ENCODE peak calls at places on chromosomes 4 and X, in six cellular contexts. X is BJ, V is upper lobe of right lung, O is nephron progenitor cell, E is sigmoid colon, Y is heart right ventricle. F is an unnamed sample.

GRCh38 chr4:38523524-38524448 is 140.2 kb upstream of the KLF3 start:
- DNase-seq in Y (no peak), V (no peak), O (no peak), E (no peak), X (no peak), F (no peak)

GRCh38 chr4:2820216-2820982 is 23.2 kb upstream of the ADD1 start:
- DNase-seq in O (no peak), E (no peak), V (no peak), X (no peak), Y (peak), F (no peak)

GRCh38 chr4:30380404-30380998 is 339.7 kb upstream of the PCDH7 start:
- DNase-seq in O (peak), V (no peak), Y (no peak), X (no peak), E (no peak), F (no peak)

GRCh38 chrX:153722704-153723350 is 1.4 kb downstream of the BCAP31 start:
- DNase-seq in O (no peak), V (peak), Y (no peak), E (no peak), X (no peak), F (no peak)

GRCh38 chr4:57018930-57019329 is 40.2 kb downstream of the POLR2B start:
- DNase-seq in Y (no peak), O (no peak), X (no peak), V (no peak), E (no peak), F (no peak)

GRCh38 chrX:153878969-153879653 is 6.9 kb downstream of the L1CAM start:
- DNase-seq in V (no peak), X (no peak), Y (no peak), O (peak), E (no peak), F (no peak)

GRCh38 chr4:15213415-15213814 is 211.1 kb downstream of the CPEB2 start:
- DNase-seq in E (no peak), Y (no peak), X (no peak), V (no peak), O (no peak), F (no peak)

GRCh38 chr4:77025643-77026321 is 50.0 kb downstream of the CCNI start:
- DNase-seq in O (no peak), Y (no peak), V (no peak), X (no peak), E (no peak), F (no peak)

GRCh38 chrX:48945517-48946348 is 11.7 kb downstream of the OTUD5 start:
- DNase-seq in E (no peak), Y (peak), O (peak), V (peak), X (no peak), F (no peak)

GRCh38 chr4:168832746-168833575 is 177.1 kb downstream of the CBR4 start:
- DNase-seq in Y (peak), X (no peak), E (peak), V (peak), O (peak), F (peak)

GRCh38 chr4:52836120-52836519 is 26.0 kb upstream of the RASL11B start:
- DNase-seq in V (no peak), X (no peak), O (no peak), Y (no peak), E (no peak), F (no peak)

GRCh38 chr4:79645942-79646341 is 237.9 kb upstream of the GK2 start:
- DNase-seq in X (no peak), E (no peak), Y (no peak), V (no peak), O (no peak), F (no peak)

GRCh38 chrX:17036172-17036961 is 89.9 kb downstream of the REPS2 start:
- DNase-seq in X (no peak), E (no peak), Y (no peak), V (no peak), O (no peak), F (no peak)

GRCh38 chr4:128600996-128601857 is 208.3 kb upstream of the JADE1 start:
- DNase-seq in V (peak), Y (peak), E (peak), X (peak), O (no peak), F (no peak)

GRCh38 chr4:124135409-124135813 is 577.1 kb downstream of the ANKRD50 start:
- DNase-seq in O (no peak), Y (no peak), V (no peak), E (no peak), X (no peak), F (no peak)

GRCh38 chr4:13484749-13485345 is 707 bp upstream of the RAB28 start:
- DNase-seq in O (no peak), E (no peak), X (no peak), V (no peak), Y (no peak), F (no peak)

DNA sequence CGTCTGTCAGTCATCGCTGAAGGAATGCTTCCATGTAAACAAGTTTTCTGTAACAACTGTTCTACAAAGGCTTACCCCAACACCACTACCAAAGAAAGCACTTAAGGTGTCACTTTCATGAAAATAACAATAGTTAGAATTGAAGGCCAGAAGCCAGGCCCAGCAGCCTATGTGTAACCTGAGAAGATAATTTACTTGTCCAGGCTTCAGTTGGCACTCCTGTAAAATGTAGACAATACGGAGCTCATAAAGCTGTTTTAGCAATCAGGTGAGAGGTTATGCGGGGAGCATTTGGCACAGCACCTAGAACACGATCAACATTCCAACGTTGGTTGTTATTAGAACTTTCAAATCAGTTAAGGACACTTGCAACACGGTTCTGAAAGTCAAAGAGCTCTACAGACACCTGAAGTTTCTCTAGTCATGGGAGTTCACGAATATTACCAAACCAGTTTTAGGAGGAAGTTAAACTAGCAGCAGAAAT is 15.7 kb downstream of the ADGRA3 start:
- DNase-seq in O (no peak), V (no peak), X (no peak), Y (no peak), E (no peak), F (no peak)
- TF ChIP-seq CTCF in O (no peak), V (no peak), X (no peak), Y (no peak), E (no peak), F (no peak)

GRCh38 chrX:110836982-110837381 is 41.4 kb upstream of the CHRDL1 start:
- DNase-seq in O (peak), Y (no peak), X (no peak), V (no peak), E (no peak), F (no peak)
- TF ChIP-seq CTCF in O (peak), Y (no peak), X (peak), V (no peak), E (no peak), F (peak)

DNA sequence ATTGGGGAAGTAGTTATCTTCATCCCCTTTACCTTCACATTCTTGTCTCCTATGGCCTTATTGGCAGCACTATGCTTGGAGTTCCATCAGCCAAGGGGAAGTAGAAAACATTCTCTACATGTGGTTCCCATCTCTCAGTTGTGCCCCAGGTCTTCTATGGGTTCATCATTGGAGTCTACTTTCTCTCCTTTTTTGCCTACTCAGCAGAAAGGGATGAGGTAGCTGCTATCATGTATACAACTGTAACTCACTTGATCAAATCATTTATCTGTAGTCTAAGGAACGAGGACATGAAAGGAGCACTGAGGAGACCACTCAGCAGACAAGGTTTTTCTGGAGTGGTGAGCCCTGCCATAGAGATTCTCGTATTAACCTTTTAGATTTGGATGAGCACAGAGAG is 119.0 kb upstream of the OR13H1 start:
- DNase-seq in E (no peak), O (no peak), Y (no peak), V (no peak), X (no peak), F (no peak)
- TF ChIP-seq CTCF in E (no peak), O (no peak), Y (no peak), V (no peak), X (no peak), F (no peak)

GRCh38 chr4:105991726-105992125 is 96.5 kb downstream of the NPNT start:
- DNase-seq in Y (no peak), O (no peak), V (no peak), E (no peak), X (no peak), F (no peak)
- TF ChIP-seq CTCF in Y (no peak), O (no peak), V (no peak), E (no peak), X (no peak), F (no peak)

F was measured in progenitor cell of endocrine pancreas.